ENCODE peak calls at places on chromosomes 11 and 22, in six cellular contexts. U, T, V, L, Z and F are unnamed samples.

GRCh38 chr11:67483901-67484665 is 1.3 kb downstream of the AIP start:
- DNase-seq in U (no peak), T (no peak), V (no peak), L (no peak), Z (no peak), F (no peak)

GRCh38 chr22:40238425-40239344 is 61.0 kb downstream of the TNRC6B start:
- DNase-seq in U (peak), T (no peak), V (no peak), L (peak), Z (no peak), F (no peak)

GRCh38 chr11:69208190-69209037 is 52.7 kb downstream of the SMIM38 start:
- DNase-seq in U (no peak), T (no peak), V (no peak), L (no peak), Z (no peak), F (no peak)

GRCh38 chr22:23894710-23895598 is 771 bp downstream of the MIF start:
- DNase-seq in U (peak), T (peak), V (peak), L (peak), Z (peak), F (peak)

GRCh38 chr11:64924910-64925284 is 408 bp downstream of the PPP2R5B start:
- DNase-seq in U (no peak), T (peak), V (no peak), L (no peak), Z (no peak), F (no peak)

GRCh38 chr11:99766816-99767215 is 746.1 kb downstream of the CNTN5 start:
- DNase-seq in U (no peak), T (no peak), V (no peak), L (no peak), Z (no peak), F (no peak)

GRCh38 chr11:17655682-17656081 is 63.7 kb upstream of the MYOD1 start:
- DNase-seq in U (no peak), T (no peak), V (no peak), L (no peak), Z (no peak), F (no peak)

GRCh38 chr11:131537196-131537595 is 166.8 kb downstream of the NTM start:
- DNase-seq in U (no peak), T (no peak), V (no peak), L (no peak), Z (peak), F (no peak)

GRCh38 chr11:18770479-18771125 is 21.0 kb downstream of the PTPN5 start:
- DNase-seq in U (no peak), T (no peak), V (no peak), L (no peak), Z (no peak), F (no peak)